ENCODE peak calls at places on chromosomes 13 and 19, in five cellular contexts. N is endothelial cell; F is stimulated activated effector memory CD8-positive, alpha-beta T cell treated with anti-CD3 and anti-CD28 coated beads, Interleukin-12 subunit alpha, Interleukin-12 subunit beta, amount 100 ng/mL, for 72 hours; C is NCI-H345; Q is sciatic nerve. J is an unnamed sample.

GRCh38 chr19:8334458-8335342 is 8.4 kb downstream of the KANK3 start:
- DNase-seq in N (peak), Q (no peak), C (peak), F (peak), J (peak)

GRCh38 chr13:98022210-98022609 is 68.7 kb downstream of the IPO5 start:
- DNase-seq in Q (no peak), N (no peak), C (peak), F (no peak), J (no peak)

GRCh38 chr19:35863018-35863417 is 5.4 kb upstream of the APLP1 start:
- DNase-seq in N (no peak), F (no peak), Q (no peak), C (no peak), J (no peak)

GRCh38 chr19:13817018-13817614 is 21.9 kb downstream of the ZSWIM4 start:
- DNase-seq in F (no peak), C (no peak), N (no peak), Q (no peak), J (peak)

GRCh38 chr13:19864339-19865309 is 1.2 kb upstream of the ZMYM5 start:
- DNase-seq in C (peak), N (peak), F (peak), Q (peak), J (peak)

GRCh38 chr19:46466536-46467199 is 4.7 kb downstream of the PNMA8A start:
- DNase-seq in F (no peak), Q (peak), C (no peak), N (no peak), J (peak)

GRCh38 chr19:9945319-9945966 is 9.1 kb upstream of the OLFM2 start:
- DNase-seq in N (no peak), Q (peak), F (no peak), C (no peak), J (peak)

GRCh38 chr13:98275711-98276171 is 98.7 kb upstream of the RNF113B start:
- DNase-seq in N (no peak), Q (no peak), F (no peak), C (no peak), J (no peak)

GRCh38 chr19:30226464-30227070 is 145.6 kb upstream of the ZNF536 start:
- DNase-seq in N (no peak), Q (no peak), F (no peak), C (no peak), J (no peak)

GRCh38 chr19:4217429-4218264 is 11.7 kb upstream of the EBI3 start:
- DNase-seq in Q (no peak), C (no peak), N (no peak), F (no peak), J (no peak)

GRCh38 chr13:111911141-111911720 is 155.7 kb upstream of the SOX1 start:
- DNase-seq in C (no peak), N (no peak), F (no peak), Q (no peak), J (no peak)

GRCh38 chr19:50909240-50910070 is 1.7 kb downstream of the KLK4 start:
- DNase-seq in F (no peak), N (peak), Q (peak), C (no peak), J (no peak)

GRCh38 chr13:83211301-83211700 is 671.0 kb downstream of the SLITRK1 start:
- DNase-seq in C (no peak), Q (no peak), F (no peak), N (no peak), J (no peak)

GRCh38 chr19:41930926-41931592 is 2.8 kb upstream of the ERFL start:
- DNase-seq in N (no peak), Q (no peak), C (peak), F (no peak), J (no peak)

GRCh38 chr19:30430206-30430734 is 58.1 kb downstream of the ZNF536 start:
- DNase-seq in C (no peak), N (no peak), F (no peak), Q (no peak), J (no peak)

GRCh38 chr13:109867766-109868165 is 81.4 kb upstream of the IRS2 start:
- DNase-seq in C (no peak), F (no peak), Q (no peak), N (no peak), J (no peak)

GRCh38 chr19:52270266-52270885 is 989 bp downstream of the ZNF766 start:
- DNase-seq in Q (no peak), N (peak), C (no peak), F (peak), J (no peak)

GRCh38 chr19:42269518-42270345 is 680 bp downstream of the CIC start:
- DNase-seq in N (no peak), F (no peak), C (no peak), Q (peak), J (peak)

GRCh38 chr13:35164324-35164932 is 222.4 kb downstream of the NBEA start:
- DNase-seq in Q (no peak), C (peak), F (no peak), N (no peak), J (no peak)

GRCh38 chr13:113129921-113130750 is 7.5 kb downstream of the F10 start:
- DNase-seq in C (no peak), N (no peak), F (no peak), Q (peak), J (peak)

GRCh38 chr13:95842898-95843297 is 166.0 kb downstream of the DNAJC3 start:
- DNase-seq in C (no peak), N (no peak), Q (no peak), F (no peak), J (no peak)